ENCODE peak calls at places on chromosomes 5 and 9, in six cellular contexts. One of them, this sample, is unnamed.
A peak's percentile ranks its signal among the peaks of the same experiment; 100 is the strongest.

GRCh38 chr5:178450121-178450631 is 140.0 kb downstream of the COL23A1 start:
- DNase-seq in stimulated activated CD8-positive, alpha-beta memory T cell treated with anti-CD3 and anti-CD28 coated beads, Interleukin-4, amount 100 ng/mL, for 48 hours: no peak
- DNase-seq in body of pancreas: no peak
- DNase-seq in Right ventricle myocardium superior: no peak
- DNase-seq in progenitor cell of endocrine pancreas: no peak
- DNase-seq in A549: no peak
- DNase-seq in this sample: peak; percentile 32

GRCh38 chr5:176780951-176781350 is 29.4 kb upstream of the UNC5A start:
- DNase-seq in progenitor cell of endocrine pancreas: no peak
- DNase-seq in body of pancreas: no peak
- DNase-seq in stimulated activated CD8-positive, alpha-beta memory T cell treated with anti-CD3 and anti-CD28 coated beads, Interleukin-4, amount 100 ng/mL, for 48 hours: peak; percentile 16
- DNase-seq in A549: no peak
- DNase-seq in Right ventricle myocardium superior: peak; percentile 55
- DNase-seq in this sample: peak; percentile 38

GRCh38 chr5:9339206-9339818 is 206.6 kb downstream of the SEMA5A start:
- DNase-seq in stimulated activated CD8-positive, alpha-beta memory T cell treated with anti-CD3 and anti-CD28 coated beads, Interleukin-4, amount 100 ng/mL, for 48 hours: peak; percentile 28
- DNase-seq in Right ventricle myocardium superior: no peak
- DNase-seq in progenitor cell of endocrine pancreas: no peak
- DNase-seq in A549: peak; percentile 32
- DNase-seq in body of pancreas: no peak
- DNase-seq in this sample: no peak

GRCh38 chr5:132434813-132435286 is 55.7 kb downstream of the IRF1 start:
- DNase-seq in Right ventricle myocardium superior: no peak
- DNase-seq in body of pancreas: no peak
- DNase-seq in progenitor cell of endocrine pancreas: no peak
- DNase-seq in A549: no peak
- DNase-seq in stimulated activated CD8-positive, alpha-beta memory T cell treated with anti-CD3 and anti-CD28 coated beads, Interleukin-4, amount 100 ng/mL, for 48 hours: peak; percentile 16
- DNase-seq in this sample: no peak

GRCh38 chr5:90558344-90559192 is at the start of gene ADGRV1:
- DNase-seq in Right ventricle myocardium superior: peak; percentile 47
- DNase-seq in A549: peak; percentile 54
- DNase-seq in body of pancreas: peak; percentile 95
- DNase-seq in stimulated activated CD8-positive, alpha-beta memory T cell treated with anti-CD3 and anti-CD28 coated beads, Interleukin-4, amount 100 ng/mL, for 48 hours: peak; percentile 28
- DNase-seq in progenitor cell of endocrine pancreas: peak; percentile 91
- DNase-seq in this sample: peak; percentile 58

GRCh38 chr5:136034976-136035375 is 6.2 kb downstream of the TGFBI start:
- DNase-seq in A549: no peak
- DNase-seq in progenitor cell of endocrine pancreas: no peak
- DNase-seq in stimulated activated CD8-positive, alpha-beta memory T cell treated with anti-CD3 and anti-CD28 coated beads, Interleukin-4, amount 100 ng/mL, for 48 hours: no peak
- DNase-seq in Right ventricle myocardium superior: peak; percentile 62
- DNase-seq in body of pancreas: no peak
- DNase-seq in this sample: peak; percentile 30

GRCh38 chr9:113803811-113804589 is 72.1 kb upstream of the ZNF618 start:
- DNase-seq in stimulated activated CD8-positive, alpha-beta memory T cell treated with anti-CD3 and anti-CD28 coated beads, Interleukin-4, amount 100 ng/mL, for 48 hours: no peak
- DNase-seq in body of pancreas: no peak
- DNase-seq in Right ventricle myocardium superior: no peak
- DNase-seq in A549: no peak
- DNase-seq in progenitor cell of endocrine pancreas: no peak
- DNase-seq in this sample: no peak

GRCh38 chr5:34586117-34586885 is 69.8 kb upstream of the RAI14 start:
- DNase-seq in body of pancreas: no peak
- DNase-seq in Right ventricle myocardium superior: no peak
- DNase-seq in progenitor cell of endocrine pancreas: no peak
- DNase-seq in A549: peak; percentile 95
- DNase-seq in stimulated activated CD8-positive, alpha-beta memory T cell treated with anti-CD3 and anti-CD28 coated beads, Interleukin-4, amount 100 ng/mL, for 48 hours: no peak
- DNase-seq in this sample: no peak

GRCh38 chr5:68331202-68332108 is 115.9 kb downstream of the PIK3R1 start:
- DNase-seq in body of pancreas: no peak
- DNase-seq in stimulated activated CD8-positive, alpha-beta memory T cell treated with anti-CD3 and anti-CD28 coated beads, Interleukin-4, amount 100 ng/mL, for 48 hours: no peak
- DNase-seq in A549: no peak
- DNase-seq in progenitor cell of endocrine pancreas: no peak
- DNase-seq in Right ventricle myocardium superior: no peak
- DNase-seq in this sample: no peak

GRCh38 chr9:88425538-88425950 is 37.3 kb downstream of the SPIN1 start:
- DNase-seq in Right ventricle myocardium superior: no peak
- DNase-seq in A549: peak; percentile 12
- DNase-seq in stimulated activated CD8-positive, alpha-beta memory T cell treated with anti-CD3 and anti-CD28 coated beads, Interleukin-4, amount 100 ng/mL, for 48 hours: no peak
- DNase-seq in body of pancreas: no peak
- DNase-seq in progenitor cell of endocrine pancreas: no peak
- DNase-seq in this sample: no peak

GRCh38 chr9:93865245-93865644 is 89.9 kb downstream of the BARX1 start:
- DNase-seq in A549: no peak
- DNase-seq in progenitor cell of endocrine pancreas: no peak
- DNase-seq in stimulated activated CD8-positive, alpha-beta memory T cell treated with anti-CD3 and anti-CD28 coated beads, Interleukin-4, amount 100 ng/mL, for 48 hours: no peak
- DNase-seq in body of pancreas: no peak
- DNase-seq in Right ventricle myocardium superior: no peak
- DNase-seq in this sample: no peak

GRCh38 chr9:117413346-117414219 is 1.3 kb downstream of the ASTN2 start:
- DNase-seq in A549: no peak
- DNase-seq in body of pancreas: peak; percentile 39
- DNase-seq in stimulated activated CD8-positive, alpha-beta memory T cell treated with anti-CD3 and anti-CD28 coated beads, Interleukin-4, amount 100 ng/mL, for 48 hours: no peak
- DNase-seq in progenitor cell of endocrine pancreas: peak; percentile 37
- DNase-seq in Right ventricle myocardium superior: no peak
- DNase-seq in this sample: no peak

This sample was measured in sciatic nerve.